ENCODE peak calls at places on chromosomes 16 and 17, in ten cellular contexts. W is left cardiac atrium; I is T-helper 1 cell; X is ELR; A is astrocyte of the spinal cord; O is esophagus squamous epithelium; J is lung microvascular endothelial cell; C is neural progenitor cell; U is head of caudate nucleus; G is activated CD4-positive, alpha-beta T cell treated with anti-CD3 and anti-CD28 coated beads for 24 hours. F is an unnamed sample.

GRCh38 chr16:80027007-80027965 is 426.7 kb upstream of the MAF start:
- DNase-seq in A (peak), G (peak), C (no peak), J (peak), W (peak), O (no peak), X (peak), I (peak), U (peak), F (peak)

GRCh38 chr16:19785512-19786130 is 67.5 kb downstream of the IQCK start:
- DNase-seq in J (no peak), W (no peak), I (no peak), X (no peak), C (no peak), O (no peak), G (no peak), U (peak), A (peak), F (no peak)

GRCh38 chr17:49939318-49939717 is 29.7 kb upstream of the DLX4 start:
- DNase-seq in G (no peak), O (no peak), J (no peak), C (no peak), I (no peak), W (no peak), X (no peak), U (no peak), A (no peak), F (no peak)

GRCh38 chr17:42891539-42892152 is 9.0 kb upstream of the G6PC1 start:
- DNase-seq in C (peak), G (no peak), J (peak), X (no peak), U (no peak), O (no peak), W (peak), A (no peak), I (no peak), F (peak)

GRCh38 chr16:30761928-30762902 is at the start of the genes CFAP119 and RNF40:
- DNase-seq in I (peak), A (peak), O (peak), W (peak), C (peak), G (peak), X (peak), U (peak), J (peak), F (peak)

GRCh38 chr17:2783310-2784030 is 12.8 kb upstream of the RAP1GAP2 start:
- DNase-seq in C (no peak), J (no peak), U (no peak), X (no peak), A (no peak), I (no peak), W (no peak), G (no peak), O (no peak), F (no peak)

GRCh38 chr17:32279933-32280716 is 14.5 kb downstream of the RHBDL3 start:
- DNase-seq in A (no peak), O (no peak), U (no peak), C (peak), W (no peak), G (no peak), J (no peak), I (no peak), X (no peak), F (no peak)

GRCh38 chr17:77531641-77532040 is 390.9 kb downstream of the SEC14L1 start:
- DNase-seq in O (no peak), X (no peak), C (no peak), A (no peak), J (no peak), U (no peak), I (no peak), G (no peak), W (no peak), F (peak)

GRCh38 chr17:69719474-69720048 is 305.1 kb downstream of the MAP2K6 start:
- DNase-seq in J (no peak), I (no peak), A (no peak), C (no peak), O (no peak), W (no peak), U (no peak), X (no peak), G (no peak), F (no peak)

GRCh38 chr17:81019563-81020442 is 15.1 kb upstream of the BAIAP2 start:
- DNase-seq in O (no peak), C (no peak), A (no peak), I (no peak), W (no peak), X (no peak), U (no peak), J (no peak), G (no peak), F (no peak)

GRCh38 chr16:15855704-15856003 is 1.2 kb downstream of the MYH11 start:
- DNase-seq in U (no peak), A (no peak), I (no peak), C (no peak), J (no peak), W (no peak), X (no peak), O (no peak), G (no peak), F (no peak)

GRCh38 chr17:51608251-51608933 is 348.0 kb downstream of the UTP18 start:
- DNase-seq in C (no peak), U (no peak), A (no peak), X (no peak), I (no peak), W (no peak), G (no peak), O (no peak), J (no peak), F (no peak)

GRCh38 chr17:13002761-13003453 is 14.9 kb downstream of the ELAC2 start:
- DNase-seq in G (peak), W (peak), U (peak), O (no peak), J (peak), C (peak), X (peak), A (peak), I (peak), F (peak)

GRCh38 chr16:11685844-11686618 is 17.8 kb downstream of the SNN start:
- DNase-seq in A (no peak), I (no peak), O (no peak), G (no peak), U (no peak), W (no peak), X (peak), J (no peak), C (no peak), F (no peak)

GRCh38 chr16:11743308-11744074 is 834 bp upstream of the TXNDC11 start:
- DNase-seq in G (peak), O (peak), J (peak), W (peak), A (peak), X (peak), U (no peak), C (no peak), I (peak), F (peak)

GRCh38 chr17:72985882-72986720 is 106.4 kb downstream of the SLC39A11 start:
- DNase-seq in C (peak), A (peak), W (peak), I (peak), J (peak), O (no peak), U (peak), G (peak), X (peak), F (peak)

GRCh38 chr17:1762906-1763829 is 1.3 kb downstream of the SERPINF1 start:
- DNase-seq in G (no peak), U (no peak), O (no peak), C (peak), I (no peak), A (peak), W (peak), X (peak), J (no peak), F (no peak)

GRCh38 chr16:70677499-70678120 is 8.2 kb downstream of the MTSS2 start:
- DNase-seq in X (no peak), A (no peak), C (no peak), I (no peak), W (no peak), G (no peak), U (no peak), O (no peak), J (no peak), F (peak)

GRCh38 chr16:3696425-3697218 is 20.7 kb downstream of the TRAP1 start:
- DNase-seq in C (no peak), O (no peak), G (no peak), X (peak), I (no peak), W (no peak), A (peak), U (no peak), J (peak), F (peak)

GRCh38 chr17:67035131-67036083 is 8.9 kb upstream of the CACNG1 start:
- DNase-seq in X (no peak), U (no peak), G (no peak), I (no peak), O (no peak), A (no peak), C (no peak), W (no peak), J (no peak), F (no peak)

GRCh38 chr17:20267459-20267842 is 199.9 kb downstream of the LGALS9B start:
- DNase-seq in W (no peak), J (peak), U (no peak), G (no peak), C (no peak), X (no peak), O (no peak), A (no peak), I (no peak), F (no peak)

GRCh38 chr16:79609861-79610260 is 9.3 kb upstream of the MAF start:
- DNase-seq in W (no peak), G (no peak), C (no peak), X (no peak), I (no peak), A (no peak), O (no peak), U (no peak), J (no peak), F (no peak)

GRCh38 chr16:3149630-3150345 is 15.0 kb downstream of the ZNF213 start:
- DNase-seq in J (peak), G (no peak), U (peak), I (peak), O (no peak), W (peak), C (peak), A (peak), X (peak), F (peak)

GRCh38 chr16:89374393-89374948 is 115.9 kb downstream of the ANKRD11 start:
- DNase-seq in J (peak), A (peak), G (no peak), U (peak), O (no peak), X (peak), I (no peak), W (no peak), C (peak), F (no peak)

GRCh38 chr17:8272421-8272820 is 16.0 kb upstream of the RANGRF start:
- DNase-seq in J (no peak), U (no peak), X (no peak), I (no peak), A (no peak), C (no peak), O (no peak), W (no peak), G (no peak), F (no peak)